ENCODE peak calls at places on chromosomes 11 and 22, in nine cellular contexts. W is psoas muscle, B is uterus, A is HL-60, F is astrocyte, U is tibial artery, I is IMR-90, M is hepatocyte, X is brain microvascular endothelial cell. O is an unnamed sample.

GRCh38 chr11:119643212-119643877 is 85.7 kb downstream of the NECTIN1 start:
- DNase-seq in U (no peak), A (no peak), M (no peak), F (no peak), B (no peak), W (no peak), X (no peak), I (no peak), O (no peak)

GRCh38 chr11:114059984-114060401 is 482 bp downstream of the ZBTB16 start:
- DNase-seq in M (no peak), B (no peak), I (no peak), X (no peak), A (peak; percentile 70), U (no peak), F (no peak), W (peak; percentile 76), O (no peak)

GRCh38 chr11:106619320-106619990 is 398.8 kb downstream of the GUCY1A2 start:
- DNase-seq in W (no peak), X (no peak), B (no peak), U (no peak), F (no peak), A (no peak), M (no peak), I (no peak), O (no peak)

GRCh38 chr22:47391169-47392053 is 629.0 kb downstream of the TBC1D22A start:
- DNase-seq in I (no peak), M (no peak), B (no peak), W (no peak), F (no peak), X (no peak), A (no peak), U (no peak), O (no peak)

GRCh38 chr11:110479445-110480101 is 49.8 kb downstream of the FDX1 start:
- DNase-seq in I (peak; percentile 77), X (peak; percentile 19), W (no peak), U (no peak), F (peak; percentile 81), M (peak; percentile 25), A (peak; percentile 47), B (no peak), O (no peak)

GRCh38 chr22:30361916-30362631 is 5.3 kb downstream of the CCDC157 start:
- DNase-seq in M (no peak), B (no peak), A (no peak), F (no peak), X (no peak), U (no peak), W (no peak), I (no peak), O (no peak)

GRCh38 chr11:88482871-88483301 is 145.3 kb upstream of the CTSC start:
- DNase-seq in I (peak; percentile 65), A (no peak), X (no peak), F (peak; percentile 66), M (no peak), B (no peak), U (no peak), W (no peak), O (no peak)

GRCh38 chr11:2846056-2846455 is 39.5 kb downstream of the CDKN1C start:
- DNase-seq in W (no peak), A (no peak), B (no peak), X (peak; percentile 14), F (peak; percentile 54), U (no peak), I (peak; percentile 48), M (peak; percentile 76), O (no peak)

GRCh38 chr11:41497974-41498373 is 38.5 kb upstream of the LRRC4C start:
- DNase-seq in U (no peak), A (no peak), W (no peak), I (no peak), M (no peak), B (no peak), F (peak; percentile 68), X (no peak), O (no peak)

GRCh38 chr22:49261616-49262015 is 566.1 kb downstream of the BRD1 start:
- DNase-seq in W (no peak), X (no peak), F (no peak), U (peak; percentile 4), B (no peak), I (no peak), A (no peak), M (no peak), O (no peak)

GRCh38 chr22:42335839-42336378 is 65.5 kb upstream of the TCF20 start:
- DNase-seq in W (no peak), U (no peak), M (no peak), A (no peak), X (no peak), B (no peak), I (no peak), F (no peak), O (no peak)

GRCh38 chr11:69791266-69791665 is 16.1 kb upstream of the FGF4 start:
- DNase-seq in F (peak; percentile 26), X (peak; percentile 51), B (peak; percentile 59), I (peak; percentile 61), M (peak; percentile 31), U (no peak), W (peak; percentile 60), A (no peak), O (peak; percentile 20)

GRCh38 chr11:88231894-88232482 is 56.7 kb upstream of the RAB38 start:
- DNase-seq in U (no peak), B (no peak), F (peak; percentile 20), A (peak; percentile 23), I (peak; percentile 40), M (peak; percentile 45), W (no peak), X (peak; percentile 37), O (peak; percentile 2)

GRCh38 chr11:128728767-128729587 is 35.1 kb downstream of the FLI1 start:
- DNase-seq in W (no peak), F (no peak), A (peak; percentile 61), X (no peak), I (no peak), M (no peak), U (no peak), B (no peak), O (no peak)

GRCh38 chr22:38170469-38170868 is 11.2 kb downstream of the PLA2G6 start:
- DNase-seq in A (no peak), U (no peak), I (no peak), M (no peak), X (no peak), W (no peak), B (no peak), F (no peak), O (no peak)

GRCh38 chr22:38169116-38169515 is 12.5 kb downstream of the PLA2G6 start:
- DNase-seq in F (no peak), X (no peak), A (no peak), U (no peak), B (no peak), I (no peak), W (no peak), M (no peak), O (no peak)

GRCh38 chr22:38164578-38164953 is 17.1 kb downstream of the PLA2G6 start:
- DNase-seq in X (no peak), W (no peak), M (no peak), B (no peak), I (no peak), F (no peak), U (no peak), A (no peak), O (no peak)

GRCh38 chr22:38165929-38166593 is 15.6 kb downstream of the PLA2G6 start:
- DNase-seq in B (no peak), X (no peak), I (no peak), M (no peak), U (no peak), W (no peak), F (no peak), A (no peak), O (no peak)

DNA sequence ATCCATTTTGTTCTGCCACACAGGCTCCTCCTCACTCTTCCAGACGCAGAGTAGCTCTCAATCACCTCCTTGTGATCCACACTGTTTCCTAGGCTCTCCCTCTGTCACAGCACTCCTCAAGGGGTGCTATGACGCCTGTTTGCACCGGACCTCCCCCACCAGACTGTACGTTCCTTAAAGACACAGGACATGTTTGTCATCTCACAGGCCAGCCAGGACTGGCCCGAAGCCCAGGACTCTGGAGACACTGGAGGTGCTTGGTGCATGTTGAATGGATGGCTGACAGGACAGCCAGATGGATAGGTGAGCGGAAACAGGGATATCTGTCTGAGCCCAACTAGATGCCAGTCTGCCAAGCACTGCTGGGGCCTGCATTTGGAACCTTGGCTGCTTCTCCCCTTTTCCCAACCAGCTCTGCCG is 13.6 kb downstream of the PLA2G6 start:
- DNase-seq in W (peak; percentile 84), M (no peak), F (no peak), I (no peak), B (no peak), A (no peak), U (no peak), X (no peak), O (no peak)
- H3K4me3 ChIP-seq in W (no peak overlapping the region), M (no peak overlapping the region), F (no peak overlapping the region), I (no peak overlapping the region), B (no peak overlapping the region), A (no peak overlapping the region), U (no peak overlapping the region), X (no peak overlapping the region), O (no peak overlapping the region)

DNA sequence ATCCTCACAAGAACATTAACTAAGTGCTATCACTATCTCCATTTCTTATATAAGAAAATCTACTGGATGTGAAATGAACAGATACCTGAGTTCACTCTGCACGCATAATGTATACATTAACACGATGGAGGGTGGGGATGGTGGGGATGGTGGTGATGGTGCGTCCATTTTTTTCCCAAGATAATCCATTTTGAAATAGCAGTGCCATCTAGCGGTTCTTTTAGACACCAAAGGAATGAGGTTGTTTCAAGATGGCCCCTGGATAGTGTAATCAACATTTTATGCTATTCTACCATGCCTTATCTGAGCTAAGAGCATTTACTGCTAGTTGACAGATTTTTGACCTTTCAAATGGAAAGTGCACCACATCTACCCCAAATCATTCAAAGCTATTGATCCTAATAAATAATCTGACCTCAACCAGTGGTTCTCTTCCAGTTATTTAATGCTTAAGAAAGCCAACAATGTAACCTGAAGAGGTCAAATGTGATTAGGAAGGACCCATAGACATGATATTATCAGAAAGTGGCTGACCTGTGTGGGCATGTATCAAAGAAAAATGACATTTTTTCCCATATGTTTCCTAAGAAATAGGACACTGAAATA is 714.7 kb upstream of the TENM4 start:
- DNase-seq in X (peak; percentile 40), I (peak; percentile 37), A (peak; percentile 2), F (no peak), B (no peak), W (no peak), U (no peak), M (peak; percentile 46), O (no peak)
- TF ChIP-seq CTCF in X (peak; percentile 65), I (peak; percentile 80), A (peak; percentile 21), F (peak; percentile 65), B (no peak), W (peak; percentile 27), U (no peak), M (peak; percentile 61), O (peak; percentile 57)

GRCh38 chr11:75873417-75874148 is 58.6 kb downstream of the UVRAG start:
- DNase-seq in I (no peak), U (no peak), A (peak; percentile 56), M (no peak), F (no peak), X (no peak), W (no peak), B (no peak), O (no peak)
- H3K4me3 ChIP-seq in I (no peak overlapping the region), U (no peak overlapping the region), A (no peak overlapping the region), M (no peak overlapping the region), F (no peak overlapping the region), X (no peak overlapping the region), W (no peak overlapping the region), B (no peak overlapping the region), O (no peak overlapping the region)

DNA sequence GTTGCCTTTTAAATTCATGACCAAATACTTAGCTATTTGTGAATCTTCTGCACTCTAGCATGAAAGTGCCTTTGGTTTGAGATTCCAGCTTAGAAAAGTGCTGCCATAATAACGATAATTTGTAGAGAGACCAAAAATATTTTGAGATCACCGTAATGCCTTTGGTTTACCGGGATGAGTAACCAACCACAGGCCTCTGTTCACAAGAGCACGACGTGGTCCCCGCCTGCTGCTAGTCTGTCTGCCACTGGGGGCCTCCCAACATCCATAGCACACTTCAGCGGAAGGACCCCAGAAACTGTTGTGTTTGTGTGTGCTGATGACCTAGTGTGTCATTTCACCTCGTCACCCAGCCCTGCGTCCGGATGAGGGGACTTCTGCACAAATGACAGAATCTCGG is 67.0 kb upstream of the RASSF10 start:
- DNase-seq in W (no peak), M (no peak), A (no peak), U (no peak), F (peak; percentile 90), X (no peak), B (no peak), I (no peak), O (no peak)
- TF ChIP-seq CTCF in W (no peak), M (no peak), A (no peak), U (no peak), F (peak; percentile 50), X (peak; percentile 58), B (no peak), I (no peak), O (no peak)

O was measured in retinal pigment epithelial cell.